ENCODE peak calls at places on chromosomes 11 and 22, in six cellular contexts. One of them, this sample, is unnamed.

GRCh38 chr11:78038697-78039313 is 15.7 kb upstream of the KCTD14 start:
- DNase-seq in pancreas: peak; percentile 85
- DNase-seq in gastrocnemius medialis: no peak
- DNase-seq in HCT116: no peak
- DNase-seq in heart right ventricle: no peak
- DNase-seq in dorsolateral prefrontal cortex: no peak
- DNase-seq in this sample: no peak

GRCh38 chr22:39214006-39214382 is 30.8 kb downstream of the PDGFB start:
- DNase-seq in pancreas: no peak
- DNase-seq in gastrocnemius medialis: no peak
- DNase-seq in HCT116: no peak
- DNase-seq in heart right ventricle: no peak
- DNase-seq in dorsolateral prefrontal cortex: no peak
- DNase-seq in this sample: no peak

GRCh38 chr11:117309310-117309709 is 6.7 kb downstream of the BACE1 start:
- DNase-seq in pancreas: no peak
- DNase-seq in gastrocnemius medialis: no peak
- DNase-seq in HCT116: no peak
- DNase-seq in heart right ventricle: no peak
- DNase-seq in dorsolateral prefrontal cortex: no peak
- DNase-seq in this sample: no peak

GRCh38 chr11:91730071-91730470 is 494.5 kb upstream of the FAT3 start:
- DNase-seq in pancreas: no peak
- DNase-seq in gastrocnemius medialis: no peak
- DNase-seq in HCT116: no peak
- DNase-seq in heart right ventricle: no peak
- DNase-seq in dorsolateral prefrontal cortex: no peak
- DNase-seq in this sample: no peak

GRCh38 chr11:72553748-72554147 is 119.4 kb upstream of the CLPB start:
- DNase-seq in pancreas: no peak
- DNase-seq in gastrocnemius medialis: no peak
- DNase-seq in HCT116: no peak
- DNase-seq in heart right ventricle: no peak
- DNase-seq in dorsolateral prefrontal cortex: no peak
- DNase-seq in this sample: no peak

GRCh38 chr11:116498161-116498560 is 274.6 kb downstream of the BUD13 start:
- DNase-seq in pancreas: no peak
- DNase-seq in gastrocnemius medialis: no peak
- DNase-seq in HCT116: no peak
- DNase-seq in heart right ventricle: no peak
- DNase-seq in dorsolateral prefrontal cortex: no peak
- DNase-seq in this sample: no peak

GRCh38 chr22:24578355-24579241 is 14.3 kb downstream of the LRRC75B start:
- DNase-seq in pancreas: no peak
- DNase-seq in gastrocnemius medialis: no peak
- DNase-seq in HCT116: no peak
- DNase-seq in heart right ventricle: no peak
- DNase-seq in dorsolateral prefrontal cortex: no peak
- DNase-seq in this sample: no peak

GRCh38 chr11:35045219-35045819 is 93.7 kb upstream of the CD44 start:
- DNase-seq in pancreas: peak; percentile 23
- DNase-seq in gastrocnemius medialis: no peak
- DNase-seq in HCT116: no peak
- DNase-seq in heart right ventricle: no peak
- DNase-seq in dorsolateral prefrontal cortex: no peak
- DNase-seq in this sample: no peak

GRCh38 chr11:130428692-130429681 is 578 bp upstream of the ADAMTS8 start:
- DNase-seq in pancreas: no peak
- DNase-seq in gastrocnemius medialis: no peak
- DNase-seq in HCT116: no peak
- DNase-seq in heart right ventricle: no peak
- DNase-seq in dorsolateral prefrontal cortex: no peak
- DNase-seq in this sample: no peak
- TF ChIP-seq CTCF in pancreas: no peak
- TF ChIP-seq CTCF in gastrocnemius medialis: no peak
- TF ChIP-seq CTCF in HCT116: no peak
- TF ChIP-seq CTCF in heart right ventricle: no peak
- TF ChIP-seq CTCF in dorsolateral prefrontal cortex: no peak
- TF ChIP-seq CTCF in this sample: no peak

DNA sequence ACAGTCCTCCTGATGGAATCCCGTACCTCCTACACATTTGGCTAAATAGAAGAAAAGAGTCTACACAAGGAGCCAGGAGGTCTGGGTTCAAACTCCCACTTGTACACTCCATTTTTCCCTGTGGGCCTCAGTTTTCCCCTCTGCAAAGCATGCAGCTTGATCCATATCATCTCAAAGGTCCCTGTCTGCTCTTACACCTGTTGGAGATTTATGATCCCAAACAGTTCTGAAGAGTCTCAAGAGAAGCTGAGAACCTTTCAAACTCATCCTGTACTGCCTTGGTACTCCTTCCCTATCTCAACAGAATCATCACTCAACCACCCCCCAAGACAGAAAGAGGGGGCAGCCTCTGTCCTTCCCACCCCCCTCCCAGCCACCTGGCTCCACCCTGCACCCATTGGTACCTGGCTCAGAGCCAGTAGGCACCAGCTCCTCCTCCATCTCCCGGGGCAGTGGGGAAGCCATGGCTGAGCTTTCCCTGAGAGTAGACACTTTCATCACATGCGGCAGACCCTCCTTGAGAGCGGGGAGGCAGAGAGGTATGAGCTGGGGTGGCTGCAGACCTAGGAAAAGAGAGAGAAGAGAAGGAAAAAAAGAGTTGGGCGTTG is 3.3 kb downstream of the TNKS1BP1 start:
- DNase-seq in pancreas: no peak
- DNase-seq in gastrocnemius medialis: peak; percentile 35
- DNase-seq in HCT116: no peak
- DNase-seq in heart right ventricle: no peak
- DNase-seq in dorsolateral prefrontal cortex: no peak
- DNase-seq in this sample: no peak
- H3K4me3 ChIP-seq in pancreas: peak overlapping the region; percentile 75
- H3K4me3 ChIP-seq in gastrocnemius medialis: peak overlapping the region; percentile 82
- H3K4me3 ChIP-seq in HCT116: peak overlapping the region; percentile 75
- H3K4me3 ChIP-seq in heart right ventricle: peak overlapping the region; percentile 66
- H3K4me3 ChIP-seq in dorsolateral prefrontal cortex: peak overlapping the region; percentile 77
- H3K4me3 ChIP-seq in this sample: peak overlapping the region; percentile 89

GRCh38 chr11:125171974-125172373 is 7.4 kb downstream of the PKNOX2 start:
- DNase-seq in pancreas: no peak
- DNase-seq in gastrocnemius medialis: no peak
- DNase-seq in HCT116: no peak
- DNase-seq in heart right ventricle: no peak
- DNase-seq in dorsolateral prefrontal cortex: no peak
- DNase-seq in this sample: no peak

GRCh38 chr11:125170406-125171031 is 6.0 kb downstream of the PKNOX2 start:
- DNase-seq in pancreas: no peak
- DNase-seq in gastrocnemius medialis: peak; percentile 41
- DNase-seq in HCT116: no peak
- DNase-seq in heart right ventricle: peak; percentile 78
- DNase-seq in dorsolateral prefrontal cortex: no peak
- DNase-seq in this sample: no peak

GRCh38 chr11:125167954-125168821 is 3.6 kb downstream of the PKNOX2 start:
- DNase-seq in pancreas: peak; percentile 60
- DNase-seq in gastrocnemius medialis: no peak
- DNase-seq in HCT116: no peak
- DNase-seq in heart right ventricle: no peak
- DNase-seq in dorsolateral prefrontal cortex: no peak
- DNase-seq in this sample: no peak

GRCh38 chr11:125168875-125169537 is 4.5 kb downstream of the PKNOX2 start:
- DNase-seq in pancreas: no peak
- DNase-seq in gastrocnemius medialis: peak; percentile 59
- DNase-seq in HCT116: no peak
- DNase-seq in heart right ventricle: no peak
- DNase-seq in dorsolateral prefrontal cortex: no peak
- DNase-seq in this sample: no peak

DNA sequence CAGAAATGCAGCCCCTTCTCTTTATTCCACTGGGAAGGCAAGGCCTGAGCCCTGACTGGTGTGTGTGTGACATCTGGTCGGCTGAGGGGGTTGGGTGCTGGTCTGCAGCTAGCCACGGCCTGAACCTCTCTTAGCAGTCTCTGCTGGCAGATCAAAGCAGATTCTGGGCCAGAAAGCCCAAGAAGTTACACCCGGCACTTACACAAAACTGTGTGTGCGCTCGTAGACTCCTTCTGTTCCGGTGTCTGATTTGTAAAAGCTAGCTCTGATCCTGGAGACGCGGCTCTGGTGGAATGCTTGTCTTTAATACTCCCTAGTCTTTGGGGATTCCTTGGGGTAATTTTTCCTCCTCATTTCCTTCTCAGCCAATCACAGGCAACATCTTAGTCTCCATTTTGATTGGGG is 5.5 kb downstream of the PKNOX2 start:
- DNase-seq in pancreas: no peak
- DNase-seq in gastrocnemius medialis: no peak
- DNase-seq in HCT116: no peak
- DNase-seq in heart right ventricle: peak; percentile 48
- DNase-seq in dorsolateral prefrontal cortex: no peak
- DNase-seq in this sample: no peak
- H3K27ac ChIP-seq in pancreas: peak overlapping the region; percentile 77
- H3K27ac ChIP-seq in gastrocnemius medialis: peak overlapping the region; percentile 88
- H3K27ac ChIP-seq in HCT116: no peak overlapping the region
- H3K27ac ChIP-seq in heart right ventricle: peak overlapping the region; percentile 78
- H3K27ac ChIP-seq in dorsolateral prefrontal cortex: peak overlapping the region; percentile 76
- H3K27ac ChIP-seq in this sample: peak overlapping the region; percentile 81

DNA sequence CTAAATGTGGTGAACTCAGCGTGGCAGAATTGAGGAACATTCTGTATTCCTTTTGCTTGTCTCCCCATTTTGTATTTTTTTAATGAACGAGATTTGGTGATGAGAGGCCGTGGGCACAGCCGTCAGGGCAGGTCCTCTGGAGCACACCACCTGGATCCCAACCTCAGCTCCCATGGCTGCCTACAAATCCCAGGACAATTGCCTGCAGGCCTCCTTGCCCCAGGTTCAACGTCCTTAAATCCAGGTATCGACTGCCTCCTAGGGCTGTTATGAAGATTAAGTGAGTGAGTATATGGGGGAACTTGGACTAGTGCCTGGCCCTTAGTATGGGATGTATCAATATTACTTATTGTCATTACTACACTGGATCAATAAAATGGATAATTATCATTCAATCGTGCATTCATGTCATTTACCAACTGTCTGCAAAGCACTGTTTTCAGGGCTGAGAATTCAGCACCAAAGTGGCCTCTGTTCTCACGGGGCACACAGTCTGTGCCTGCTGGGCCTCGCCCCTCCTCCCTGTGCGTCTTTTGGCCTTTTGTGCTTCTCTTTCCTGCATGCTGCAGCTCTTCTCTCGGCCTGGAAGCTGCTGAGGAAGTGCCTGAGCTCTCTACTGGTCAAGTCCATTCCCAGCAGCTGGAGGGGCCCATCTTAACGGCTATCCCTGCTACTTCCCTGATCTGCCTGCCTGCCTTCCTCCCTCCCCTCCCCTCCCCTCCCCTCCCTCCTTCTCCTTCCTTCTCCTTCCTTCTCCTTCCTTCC is 1343.7 kb downstream of the BRD1 start:
- DNase-seq in pancreas: no peak
- DNase-seq in gastrocnemius medialis: no peak
- DNase-seq in HCT116: no peak
- DNase-seq in heart right ventricle: no peak
- DNase-seq in dorsolateral prefrontal cortex: peak; percentile 25
- DNase-seq in this sample: no peak
- TF ChIP-seq CTCF in pancreas: no peak
- TF ChIP-seq CTCF in gastrocnemius medialis: no peak
- TF ChIP-seq CTCF in HCT116: no peak
- TF ChIP-seq CTCF in heart right ventricle: no peak
- TF ChIP-seq CTCF in dorsolateral prefrontal cortex: no peak
- TF ChIP-seq CTCF in this sample: no peak

GRCh38 chr22:30919973-30920372 is 48.6 kb downstream of the MORC2 start:
- DNase-seq in pancreas: no peak
- DNase-seq in gastrocnemius medialis: no peak
- DNase-seq in HCT116: no peak
- DNase-seq in heart right ventricle: no peak
- DNase-seq in dorsolateral prefrontal cortex: no peak
- DNase-seq in this sample: no peak

GRCh38 chr22:30920407-30920806 is 48.2 kb downstream of the MORC2 start:
- DNase-seq in pancreas: peak; percentile 57
- DNase-seq in gastrocnemius medialis: peak; percentile 49
- DNase-seq in HCT116: peak; percentile 32
- DNase-seq in heart right ventricle: peak; percentile 84
- DNase-seq in dorsolateral prefrontal cortex: peak; percentile 86
- DNase-seq in this sample: peak; percentile 45

GRCh38 chr22:30923168-30923900 is 45.2 kb downstream of the MORC2 start:
- DNase-seq in pancreas: no peak
- DNase-seq in gastrocnemius medialis: no peak
- DNase-seq in HCT116: no peak
- DNase-seq in heart right ventricle: no peak
- DNase-seq in dorsolateral prefrontal cortex: peak; percentile 24
- DNase-seq in this sample: no peak

GRCh38 chr22:30922151-30922611 is 46.4 kb downstream of the MORC2 start:
- DNase-seq in pancreas: peak; percentile 43
- DNase-seq in gastrocnemius medialis: peak; percentile 41
- DNase-seq in HCT116: no peak
- DNase-seq in heart right ventricle: peak; percentile 81
- DNase-seq in dorsolateral prefrontal cortex: peak; percentile 26
- DNase-seq in this sample: no peak

GRCh38 chr22:30921108-30921507 is 47.5 kb downstream of the MORC2 start:
- DNase-seq in pancreas: no peak
- DNase-seq in gastrocnemius medialis: no peak
- DNase-seq in HCT116: no peak
- DNase-seq in heart right ventricle: no peak
- DNase-seq in dorsolateral prefrontal cortex: no peak
- DNase-seq in this sample: no peak
- H3K4me3 ChIP-seq in pancreas: peak overlapping the region; percentile 30
- H3K4me3 ChIP-seq in gastrocnemius medialis: peak overlapping the region; percentile 54
- H3K4me3 ChIP-seq in HCT116: no peak overlapping the region
- H3K4me3 ChIP-seq in heart right ventricle: peak overlapping the region; percentile 54
- H3K4me3 ChIP-seq in dorsolateral prefrontal cortex: no peak overlapping the region
- H3K4me3 ChIP-seq in this sample: peak overlapping the region; percentile 72

GRCh38 chr11:64249563-64250405 is 1.5 kb upstream of the PLCB3 start:
- DNase-seq in pancreas: no peak
- DNase-seq in gastrocnemius medialis: no peak
- DNase-seq in HCT116: no peak
- DNase-seq in heart right ventricle: no peak
- DNase-seq in dorsolateral prefrontal cortex: no peak
- DNase-seq in this sample: no peak
- H3K27ac ChIP-seq in pancreas: no peak overlapping the region
- H3K27ac ChIP-seq in gastrocnemius medialis: no peak overlapping the region
- H3K27ac ChIP-seq in HCT116: no peak overlapping the region
- H3K27ac ChIP-seq in heart right ventricle: no peak overlapping the region
- H3K27ac ChIP-seq in dorsolateral prefrontal cortex: no peak overlapping the region
- H3K27ac ChIP-seq in this sample: no peak overlapping the region

DNA sequence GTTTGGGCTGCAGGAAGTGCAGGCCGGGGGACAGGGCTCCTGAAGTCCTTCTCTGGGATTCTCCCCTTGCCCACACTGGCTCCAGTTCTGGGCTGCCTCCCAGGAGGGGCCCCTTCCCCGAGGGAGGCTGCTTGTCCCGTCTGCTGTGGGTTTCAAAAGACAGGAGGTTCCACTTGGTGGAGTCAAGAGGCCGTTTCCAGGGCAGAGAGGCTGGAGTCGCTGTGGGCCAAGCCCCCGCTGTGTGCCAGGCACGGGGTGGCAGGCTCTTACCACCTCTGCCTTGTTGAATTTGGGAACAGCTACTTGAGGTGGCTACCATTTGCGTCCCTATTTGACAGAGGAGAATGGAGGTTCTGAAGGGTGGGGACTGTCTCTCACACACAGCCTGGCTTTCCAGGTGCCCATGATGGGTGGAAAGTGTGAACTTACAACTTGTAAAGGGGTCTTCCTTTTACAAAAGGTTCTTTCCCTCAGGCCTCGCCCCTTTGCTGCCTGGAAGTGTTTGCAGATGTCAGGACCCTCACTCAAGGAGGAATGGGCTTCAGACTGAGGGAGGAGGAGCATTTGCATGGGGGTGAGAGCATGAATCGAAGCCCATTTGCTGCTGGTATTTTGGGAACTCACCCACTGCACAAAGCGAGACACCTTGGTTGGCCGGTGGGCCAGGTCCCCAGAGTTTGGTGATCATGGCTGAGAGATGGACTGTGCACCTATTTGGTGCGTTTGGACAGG is 24.9 kb downstream of the MPPED1 start:
- DNase-seq in pancreas: no peak
- DNase-seq in gastrocnemius medialis: no peak
- DNase-seq in HCT116: no peak
- DNase-seq in heart right ventricle: no peak
- DNase-seq in dorsolateral prefrontal cortex: no peak
- DNase-seq in this sample: no peak
- TF ChIP-seq CTCF in pancreas: no peak
- TF ChIP-seq CTCF in gastrocnemius medialis: no peak
- TF ChIP-seq CTCF in HCT116: no peak
- TF ChIP-seq CTCF in heart right ventricle: no peak
- TF ChIP-seq CTCF in dorsolateral prefrontal cortex: no peak
- TF ChIP-seq CTCF in this sample: no peak

This sample was measured in thoracic aorta.